ENCODE peak calls at places on chromosome 21, in four cellular contexts. G is stimulated activated naive CD8-positive, alpha-beta T cell treated with anti-CD3 and anti-CD28 coated beads, Interleukin-15, Interleukin-2, amounts not matched to agents 100 U/mL and 50 U/mL, for 24 hours; U is HFFc6; J is NCI-H345. E is an unnamed sample.

GRCh38 chr21:41943468-41944250 is 10.2 kb downstream of the C2CD2 start:
- DNase-seq in J (no peak), U (no peak), G (no peak), E (no peak)

GRCh38 chr21:38389891-38390290 is 108.4 kb downstream of the ERG start:
- DNase-seq in G (no peak), U (no peak), J (no peak), E (no peak)

GRCh38 chr21:33230518-33231324 is 983 bp downstream of the IFNAR2 start:
- DNase-seq in U (peak), J (peak), G (peak), E (no peak)

GRCh38 chr21:39938086-39938611 is 70.9 kb downstream of the PCP4 start:
- DNase-seq in U (no peak), G (no peak), J (peak), E (no peak)

GRCh38 chr21:32414579-32415358 is 2.3 kb downstream of the EVA1C start:
- DNase-seq in G (no peak), U (peak), J (no peak), E (no peak)

GRCh38 chr21:44757731-44758130 is 43.9 kb downstream of the UBE2G2 start:
- DNase-seq in U (no peak), G (no peak), J (no peak), E (no peak)

GRCh38 chr21:46028547-46029200 is 47.1 kb downstream of the COL6A1 start:
- DNase-seq in G (no peak), U (peak), J (no peak), E (no peak)

GRCh38 chr21:41783476-41784150 is 16.8 kb upstream of the RIPK4 start:
- DNase-seq in U (peak), J (peak), G (no peak), E (peak)

GRCh38 chr21:18354947-18355346 is 48.6 kb downstream of the TMPRSS15 start:
- DNase-seq in G (no peak), J (no peak), U (no peak), E (no peak)

GRCh38 chr21:36504067-36505058 is 24.4 kb upstream of the CLDN14 start:
- DNase-seq in U (peak), G (peak), J (peak), E (peak)

GRCh38 chr21:20943476-20944085 is 54.6 kb upstream of the NCAM2 start:
- DNase-seq in U (no peak), G (no peak), J (no peak), E (no peak)

GRCh38 chr21:38179504-38179900 is 77.3 kb upstream of the KCNJ15 start:
- DNase-seq in G (no peak), U (no peak), J (no peak), E (no peak)

GRCh38 chr21:42657676-42658319 is 4.4 kb downstream of the PDE9A start:
- DNase-seq in U (no peak), G (no peak), J (no peak), E (no peak)